ENCODE peak calls at places on chromosomes 7 and 10, in nine cellular contexts. J is memory B cell, O is NCI-H446, H is progenitor cell of endocrine pancreas, I is HepG2, K is pancreas, Y is GM04504, F is GM03348, R is ACHN. B is an unnamed sample.

GRCh38 chr7:88346357-88346756 is 39.7 kb upstream of the STEAP4 start:
- DNase-seq in J (no peak), O (no peak), H (no peak), I (no peak), K (no peak), Y (no peak), F (no peak), R (no peak), B (no peak)

GRCh38 chr7:157719008-157719682 is 382.3 kb downstream of the DNAJB6 start:
- DNase-seq in J (no peak), O (no peak), H (no peak), I (no peak), K (peak; percentile 41), Y (no peak), F (no peak), R (no peak), B (no peak)

GRCh38 chr7:113367187-113367586 is 248.8 kb upstream of the SMIM30 start:
- DNase-seq in J (no peak), O (peak; percentile 75), H (no peak), I (no peak), K (no peak), Y (no peak), F (peak; percentile 13), R (no peak), B (no peak)

GRCh38 chr10:20466731-20467130 is 430.4 kb downstream of the NEBL start:
- DNase-seq in J (no peak), O (no peak), H (no peak), I (no peak), K (no peak), Y (no peak), F (no peak), R (peak; percentile 59), B (peak; percentile 64)

GRCh38 chr10:5977471-5978370 is at the start of gene IL15RA:
- DNase-seq in J (peak; percentile 76), O (no peak), H (peak; percentile 47), I (peak; percentile 24), K (peak; percentile 89), Y (peak; percentile 58), F (peak; percentile 86), R (peak; percentile 81), B (no peak)

GRCh38 chr10:118913825-118914224 is 115.7 kb upstream of the NANOS1 start:
- DNase-seq in J (no peak), O (no peak), H (no peak), I (peak; percentile 61), K (no peak), Y (no peak), F (no peak), R (no peak), B (no peak)

GRCh38 chr10:34255075-34255474 is 560.0 kb downstream of the PARD3 start:
- DNase-seq in J (no peak), O (no peak), H (no peak), I (no peak), K (no peak), Y (no peak), F (no peak), R (no peak), B (no peak)

GRCh38 chr7:147885906-147886305 is 704.7 kb upstream of the C7orf33 start:
- DNase-seq in J (no peak), O (no peak), H (no peak), I (no peak), K (no peak), Y (no peak), F (no peak), R (no peak), B (no peak)

GRCh38 chr7:55185941-55186609 is 167.3 kb downstream of the EGFR start:
- DNase-seq in J (no peak), O (no peak), H (no peak), I (peak; percentile 78), K (no peak), Y (peak; percentile 81), F (peak; percentile 93), R (peak; percentile 97), B (peak; percentile 91)

GRCh38 chr7:77316219-77316978 is 99.8 kb downstream of the GSAP start:
- DNase-seq in J (no peak), O (no peak), H (no peak), I (no peak), K (no peak), Y (no peak), F (no peak), R (no peak), B (no peak)

GRCh38 chr7:51630933-51631332 is 314.3 kb upstream of the COBL start:
- DNase-seq in J (no peak), O (no peak), H (no peak), I (no peak), K (no peak), Y (no peak), F (no peak), R (no peak), B (no peak)

GRCh38 chr10:71562181-71562580 is 157.4 kb downstream of the C10orf105 start:
- DNase-seq in J (no peak), O (no peak), H (no peak), I (no peak), K (no peak), Y (no peak), F (no peak), R (no peak), B (no peak)

GRCh38 chr10:3987142-3987974 is 202.3 kb upstream of the KLF6 start:
- DNase-seq in J (no peak), O (no peak), H (no peak), I (no peak), K (no peak), Y (no peak), F (peak; percentile 52), R (no peak), B (no peak)

GRCh38 chr10:28385748-28386507 is 83.1 kb upstream of the MPP7 start:
- DNase-seq in J (no peak), O (no peak), H (no peak), I (no peak), K (no peak), Y (no peak), F (no peak), R (no peak), B (no peak)

GRCh38 chr7:96285579-96285978 is 36.3 kb downstream of the SLC25A13 start:
- DNase-seq in J (no peak), O (no peak), H (no peak), I (no peak), K (no peak), Y (no peak), F (no peak), R (no peak), B (no peak)

GRCh38 chr7:40175725-40176510 is 41.1 kb downstream of the SUGCT start:
- DNase-seq in J (no peak), O (no peak), H (no peak), I (no peak), K (no peak), Y (peak; percentile 14), F (peak; percentile 33), R (no peak), B (no peak)

GRCh38 chr7:40965745-40966144 is 737.1 kb downstream of the INHBA start:
- DNase-seq in J (no peak), O (no peak), H (no peak), I (no peak), K (no peak), Y (no peak), F (no peak), R (no peak), B (no peak)

GRCh38 chr10:114073787-114074186 is 30.1 kb downstream of the ADRB1 start:
- DNase-seq in J (no peak), O (no peak), H (no peak), I (no peak), K (no peak), Y (no peak), F (no peak), R (no peak), B (no peak)

GRCh38 chr10:117757121-117757795 is 214.7 kb downstream of the EMX2 start:
- DNase-seq in J (no peak), O (peak; percentile 6), H (no peak), I (no peak), K (no peak), Y (no peak), F (peak; percentile 18), R (no peak), B (no peak)

GRCh38 chr10:116974442-116975005 is 30.5 kb downstream of the SHTN1 start:
- DNase-seq in J (no peak), O (peak; percentile 42), H (no peak), I (no peak), K (no peak), Y (peak; percentile 37), F (peak; percentile 46), R (no peak), B (peak; percentile 52)

GRCh38 chr7:13839063-13839462 is 150.4 kb downstream of the ETV1 start:
- DNase-seq in J (no peak), O (no peak), H (no peak), I (no peak), K (no peak), Y (no peak), F (no peak), R (no peak), B (no peak)

GRCh38 chr7:135980665-135981180 is 3.6 kb upstream of the MTPN start:
- DNase-seq in J (peak; percentile 28), O (no peak), H (no peak), I (no peak), K (no peak), Y (peak; percentile 42), F (peak; percentile 30), R (peak; percentile 34), B (no peak)

GRCh38 chr7:43648725-43649406 is 66.0 kb downstream of the STK17A start:
- DNase-seq in J (peak; percentile 38), O (no peak), H (no peak), I (no peak), K (no peak), Y (peak; percentile 58), F (peak; percentile 43), R (peak; percentile 44), B (no peak)

GRCh38 chr7:151010307-151011096 is 13.8 kb downstream of the ATG9B start:
- DNase-seq in J (no peak), O (no peak), H (no peak), I (no peak), K (no peak), Y (no peak), F (no peak), R (no peak), B (no peak)

GRCh38 chr10:43640603-43641002 is 8.1 kb downstream of the ZNF32 start:
- DNase-seq in J (no peak), O (no peak), H (no peak), I (no peak), K (no peak), Y (no peak), F (no peak), R (no peak), B (no peak)

GRCh38 chr7:25429731-25430130 is 201.4 kb upstream of the NPVF start:
- DNase-seq in J (no peak), O (no peak), H (no peak), I (peak; percentile 13), K (no peak), Y (peak; percentile 13), F (no peak), R (no peak), B (peak; percentile 0)

GRCh38 chr10:21166557-21167287 is 269.6 kb upstream of the NEBL start:
- DNase-seq in J (no peak), O (no peak), H (no peak), I (no peak), K (peak; percentile 62), Y (no peak), F (no peak), R (no peak), B (no peak)

GRCh38 chr10:119542990-119543813 is 683 bp upstream of the RGS10 start:
- DNase-seq in J (peak; percentile 67), O (peak; percentile 29), H (peak; percentile 39), I (peak; percentile 39), K (peak; percentile 80), Y (no peak), F (peak; percentile 79), R (peak; percentile 65), B (no peak)

GRCh38 chr10:71269301-71270288 is 49.5 kb upstream of the SLC29A3 start:
- DNase-seq in J (no peak), O (no peak), H (no peak), I (no peak), K (no peak), Y (no peak), F (no peak), R (no peak), B (no peak)

GRCh38 chr7:148697950-148698396 is 730 bp upstream of the CUL1 start:
- DNase-seq in J (no peak), O (no peak), H (no peak), I (no peak), K (no peak), Y (no peak), F (no peak), R (peak; percentile 22), B (no peak)

GRCh38 chr10:63217120-63217605 is 84.0 kb downstream of the NRBF2 start:
- DNase-seq in J (no peak), O (peak; percentile 37), H (no peak), I (peak; percentile 44), K (no peak), Y (peak; percentile 21), F (peak; percentile 58), R (peak; percentile 80), B (no peak)

B was measured in retinal pigment epithelial cell.